ENCODE peak calls at places on chromosomes 7 and 10, in five cellular contexts. G is hepatocyte, D is A549, V is trophoblast cell, C is HCT116. J is an unnamed sample.

GRCh38 chr7:96910484-96910883 is 94.9 kb upstream of the DLX6 start:
- DNase-seq in G (peak), D (no peak), V (peak), C (no peak), J (no peak)

GRCh38 chr7:16071246-16071857 is 350.0 kb downstream of the CRPPA start:
- DNase-seq in G (peak), D (peak), V (no peak), C (peak), J (peak)

GRCh38 chr10:100825946-100826660 is 80.7 kb downstream of the PAX2 start:
- DNase-seq in G (no peak), D (no peak), V (no peak), C (no peak), J (peak)

GRCh38 chr10:5547684-5547933 is 22.8 kb downstream of the CALML3 start:
- DNase-seq in G (no peak), D (no peak), V (no peak), C (no peak), J (no peak)

GRCh38 chr7:117946201-117946633 is 73.0 kb upstream of the CTTNBP2 start:
- DNase-seq in G (no peak), D (no peak), V (no peak), C (no peak), J (no peak)

GRCh38 chr7:141073173-141073640 is 657 bp upstream of the TMEM178B start:
- DNase-seq in G (peak), D (peak), V (peak), C (no peak), J (no peak)

GRCh38 chr10:78802866-78803265 is 265.9 kb upstream of the ZMIZ1 start:
- DNase-seq in G (peak), D (no peak), V (no peak), C (no peak), J (no peak)

GRCh38 chr10:47024399-47025252 is 113.4 kb downstream of the PTPN20 start:
- DNase-seq in G (peak), D (peak), V (peak), C (peak), J (peak)

GRCh38 chr10:131020775-131021174 is 290.7 kb downstream of the TCERG1L start:
- DNase-seq in G (no peak), D (no peak), V (no peak), C (no peak), J (no peak)

DNA sequence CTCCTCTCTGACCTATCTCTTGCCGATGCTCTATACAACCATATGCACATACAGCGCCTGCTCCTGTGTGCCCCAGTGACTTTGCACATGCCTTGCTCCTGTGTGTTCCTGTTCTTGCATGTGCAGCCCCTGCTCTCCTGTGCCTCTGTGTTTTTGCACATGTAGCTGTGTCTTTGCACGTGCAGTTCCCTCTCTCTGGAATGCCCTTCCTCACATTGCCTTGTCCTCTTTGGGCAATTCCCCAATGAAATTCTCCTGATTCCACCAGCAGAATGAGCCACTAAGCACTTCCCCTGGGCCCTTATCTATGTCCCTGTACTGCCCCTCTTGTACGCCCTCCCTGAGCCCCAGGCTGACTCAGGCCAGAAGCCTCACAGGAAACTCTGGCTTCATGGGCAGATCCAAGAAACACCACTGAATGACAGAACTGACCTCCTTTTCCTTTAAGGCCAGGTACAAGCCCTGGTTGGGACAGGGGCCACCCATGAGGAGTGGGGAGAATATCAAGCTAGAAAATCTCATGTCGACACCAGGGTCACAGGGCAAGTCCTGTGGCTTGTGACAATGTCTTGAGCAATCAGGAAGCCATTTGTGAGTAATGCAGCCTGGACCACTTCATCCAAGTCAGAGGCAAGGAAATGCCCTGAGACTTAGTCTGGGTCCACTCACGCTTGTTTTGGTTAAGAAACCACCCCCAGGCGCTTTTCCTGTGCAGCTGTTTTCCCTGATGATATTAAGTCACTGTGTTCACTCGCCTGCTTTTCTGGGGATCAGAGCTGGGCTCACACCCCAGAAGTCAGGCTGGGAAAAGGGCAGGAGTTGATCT is 1.9 kb upstream of the ARHGAP22 start:
- DNase-seq in G (no peak), D (no peak), V (peak), C (no peak), J (no peak)
- H3K4me2 ChIP-seq in G (no peak), D (no peak), V (no peak), C (no peak), J (no peak)

DNA sequence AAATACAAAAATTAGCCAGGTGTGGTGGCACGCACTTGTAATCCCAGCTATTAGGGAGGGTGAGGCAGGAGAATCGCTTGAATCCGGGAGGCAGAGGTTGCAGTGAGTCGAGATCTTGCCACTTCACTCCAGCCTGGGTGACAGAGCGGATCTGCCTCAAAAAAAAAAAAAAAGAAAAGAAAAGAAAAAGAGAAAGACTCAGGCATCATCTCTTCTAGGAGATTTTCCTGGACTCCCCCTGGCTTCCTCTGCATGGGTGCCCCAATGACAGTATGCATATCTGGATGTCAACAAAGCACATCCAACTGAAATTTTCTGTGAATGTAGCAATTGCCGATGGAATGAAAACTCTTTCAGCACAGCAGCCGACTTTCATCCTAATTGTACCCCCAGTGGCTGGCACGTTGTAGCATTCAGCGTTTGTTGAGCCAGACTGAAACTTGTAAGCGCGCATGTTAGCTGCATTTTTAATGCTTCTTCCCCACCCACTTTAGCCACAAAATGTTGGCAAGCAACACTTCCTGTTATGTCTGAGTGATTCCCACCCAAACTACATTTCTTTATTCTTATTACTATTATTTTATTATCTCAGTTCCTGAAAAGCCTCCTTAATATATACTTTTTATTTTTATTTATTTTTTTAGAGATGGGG is 70.2 kb downstream of the PRTFDC1 start:
- DNase-seq in G (no peak), D (no peak), V (no peak), C (no peak), J (no peak)
- H3K4me3 ChIP-seq in G (no peak), D (no peak), V (no peak), C (no peak), J (no peak)

GRCh38 chr10:13115832-13116793 is 16.1 kb downstream of the OPTN start:
- DNase-seq in G (no peak), D (no peak), V (no peak), C (no peak), J (no peak)
- H3K4me2 ChIP-seq in G (no peak), D (no peak), V (no peak), C (no peak), J (no peak)

GRCh38 chr7:40714338-40715052 is 579.7 kb downstream of the SUGCT start:
- DNase-seq in G (no peak), D (no peak), V (no peak), C (no peak), J (no peak)
- H3K4me3 ChIP-seq in G (no peak), D (no peak), V (no peak), C (no peak), J (no peak)

GRCh38 chr10:124007773-124008145 is 85.6 kb downstream of the CHST15 start:
- DNase-seq in G (no peak), D (no peak), V (no peak), C (no peak), J (no peak)
- H3K4me2 ChIP-seq in G (no peak), D (no peak), V (no peak), C (no peak), J (no peak)

GRCh38 chr7:23475579-23475844 is 5.2 kb upstream of the IGF2BP3 start:
- DNase-seq in G (no peak), D (no peak), V (no peak), C (no peak), J (no peak)
- H3K4me3 ChIP-seq in G (peak), D (peak), V (no peak), C (no peak), J (peak)

GRCh38 chr7:100878013-100878412 is 3.1 kb downstream of the SRRT start:
- DNase-seq in G (no peak), D (no peak), V (no peak), C (no peak), J (no peak)
- H3K4me2 ChIP-seq in G (no peak), D (no peak), V (no peak), C (no peak), J (no peak)

DNA sequence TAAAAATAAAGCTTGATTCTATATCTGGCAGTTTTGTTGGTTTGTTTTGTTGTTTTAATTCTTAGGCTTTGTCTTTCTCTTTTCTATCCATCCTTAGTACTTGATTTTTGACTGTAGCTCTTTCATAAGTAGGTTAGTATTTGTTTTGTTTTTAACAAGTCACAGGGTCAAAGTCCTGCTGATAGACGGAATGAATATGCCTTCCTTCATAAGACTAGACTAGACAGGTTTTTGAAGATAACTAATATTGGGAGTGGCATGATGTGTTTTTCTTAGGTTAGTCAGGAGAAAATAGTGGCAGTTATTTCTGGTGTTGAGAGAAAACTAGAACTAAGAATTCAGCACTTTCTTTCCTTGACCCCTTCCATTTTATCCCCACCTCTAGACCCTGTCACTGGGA is 50.4 kb downstream of the CASD1 start:
- DNase-seq in G (no peak), D (no peak), V (no peak), C (no peak), J (no peak)
- H3K4me3 ChIP-seq in G (no peak), D (no peak), V (no peak), C (no peak), J (no peak)